ENCODE peak calls at places on chromosomes 7 and 10, in six cellular contexts. One of them, this sample, is unnamed.

GRCh38 chr10:11853468-11853867 is 30.3 kb downstream of the PROSER2 start:
- DNase-seq in NB4: no peak
- DNase-seq in GM12878: no peak
- DNase-seq in A549: peak
- DNase-seq in HepG2: no peak
- DNase-seq in K562: peak
- DNase-seq in this sample: no peak

GRCh38 chr10:87619705-87620104 is 40.0 kb upstream of the PAPSS2 start:
- DNase-seq in NB4: no peak
- DNase-seq in A549: no peak
- DNase-seq in K562: no peak
- DNase-seq in HepG2: peak
- DNase-seq in GM12878: no peak
- DNase-seq in this sample: no peak

GRCh38 chr10:91409869-91410637 is at the start of gene HECTD2:
- DNase-seq in A549: peak
- DNase-seq in HepG2: peak
- DNase-seq in NB4: peak
- DNase-seq in K562: peak
- DNase-seq in GM12878: no peak
- DNase-seq in this sample: peak

GRCh38 chr10:131821378-131822012 is 79.3 kb upstream of the PPP2R2D start:
- DNase-seq in NB4: no peak
- DNase-seq in A549: no peak
- DNase-seq in K562: no peak
- DNase-seq in HepG2: no peak
- DNase-seq in GM12878: no peak
- DNase-seq in this sample: no peak

GRCh38 chr7:5422324-5423271 is 1.0 kb downstream of the TNRC18 start:
- DNase-seq in HepG2: peak
- DNase-seq in K562: peak
- DNase-seq in A549: peak
- DNase-seq in GM12878: no peak
- DNase-seq in NB4: peak
- DNase-seq in this sample: peak

GRCh38 chr7:10973942-10974716 is 457 bp downstream of the PHF14 start:
- DNase-seq in GM12878: no peak
- DNase-seq in A549: peak
- DNase-seq in K562: peak
- DNase-seq in NB4: peak
- DNase-seq in HepG2: peak
- DNase-seq in this sample: peak

GRCh38 chr10:101614957-101615759 is 27.0 kb downstream of the DPCD start:
- DNase-seq in HepG2: no peak
- DNase-seq in A549: no peak
- DNase-seq in NB4: no peak
- DNase-seq in GM12878: no peak
- DNase-seq in K562: no peak
- DNase-seq in this sample: no peak

GRCh38 chr10:100863433-100863832 is 49.3 kb upstream of the SLF2 start:
- DNase-seq in GM12878: no peak
- DNase-seq in NB4: no peak
- DNase-seq in K562: no peak
- DNase-seq in A549: no peak
- DNase-seq in HepG2: no peak
- DNase-seq in this sample: no peak

GRCh38 chr7:77416621-77417371 is 647 bp upstream of the GSAP start:
- DNase-seq in A549: peak
- DNase-seq in NB4: no peak
- DNase-seq in K562: no peak
- DNase-seq in GM12878: no peak
- DNase-seq in HepG2: no peak
- DNase-seq in this sample: peak

GRCh38 chr7:151137841-151138540 is 29.5 kb downstream of the GBX1 start:
- DNase-seq in GM12878: no peak
- DNase-seq in HepG2: no peak
- DNase-seq in K562: no peak
- DNase-seq in NB4: no peak
- DNase-seq in A549: no peak
- DNase-seq in this sample: no peak

GRCh38 chr7:24981544-24981951 is 1.6 kb upstream of the OSBPL3 start:
- DNase-seq in HepG2: no peak
- DNase-seq in K562: no peak
- DNase-seq in A549: peak
- DNase-seq in GM12878: no peak
- DNase-seq in NB4: peak
- DNase-seq in this sample: peak

GRCh38 chr7:52715701-52716100 is 319.7 kb upstream of the POM121L12 start:
- DNase-seq in HepG2: no peak
- DNase-seq in GM12878: no peak
- DNase-seq in A549: no peak
- DNase-seq in NB4: no peak
- DNase-seq in K562: no peak
- DNase-seq in this sample: no peak

GRCh38 chr7:7799138-7799537 is 80.7 kb upstream of the RPA3 start:
- DNase-seq in K562: no peak
- DNase-seq in HepG2: no peak
- DNase-seq in NB4: peak
- DNase-seq in A549: peak
- DNase-seq in GM12878: no peak
- DNase-seq in this sample: peak

GRCh38 chr7:74625446-74625845 is 32.1 kb upstream of the GTF2I start:
- DNase-seq in GM12878: no peak
- DNase-seq in NB4: peak
- DNase-seq in K562: no peak
- DNase-seq in A549: no peak
- DNase-seq in HepG2: peak
- DNase-seq in this sample: peak

GRCh38 chr7:78476851-78477405 is 678.4 kb downstream of the PHTF2 start:
- DNase-seq in K562: no peak
- DNase-seq in GM12878: no peak
- DNase-seq in HepG2: no peak
- DNase-seq in NB4: no peak
- DNase-seq in A549: no peak
- DNase-seq in this sample: no peak

GRCh38 chr7:23811540-23811939 is 101.5 kb downstream of the STK31 start:
- DNase-seq in GM12878: no peak
- DNase-seq in NB4: peak
- DNase-seq in HepG2: peak
- DNase-seq in K562: peak
- DNase-seq in A549: no peak
- DNase-seq in this sample: no peak

GRCh38 chr10:33332183-33333031 is 2.1 kb downstream of the NRP1 start:
- DNase-seq in GM12878: no peak
- DNase-seq in HepG2: no peak
- DNase-seq in K562: no peak
- DNase-seq in NB4: no peak
- DNase-seq in A549: no peak
- DNase-seq in this sample: peak

GRCh38 chr7:94763268-94763667 is 107.3 kb upstream of the SGCE start:
- DNase-seq in NB4: no peak
- DNase-seq in A549: no peak
- DNase-seq in HepG2: no peak
- DNase-seq in K562: no peak
- DNase-seq in GM12878: no peak
- DNase-seq in this sample: peak

GRCh38 chr7:28037220-28038010 is 143.2 kb downstream of the JAZF1 start:
- DNase-seq in A549: peak
- DNase-seq in HepG2: peak
- DNase-seq in K562: peak
- DNase-seq in GM12878: peak
- DNase-seq in NB4: peak
- DNase-seq in this sample: peak

GRCh38 chr7:123329988-123330643 is 130.3 kb upstream of the SLC13A1 start:
- DNase-seq in K562: no peak
- DNase-seq in NB4: no peak
- DNase-seq in GM12878: no peak
- DNase-seq in HepG2: no peak
- DNase-seq in A549: no peak
- DNase-seq in this sample: no peak

GRCh38 chr7:123323689-123324088 is 123.9 kb upstream of the SLC13A1 start:
- DNase-seq in K562: no peak
- DNase-seq in GM12878: no peak
- DNase-seq in HepG2: no peak
- DNase-seq in NB4: no peak
- DNase-seq in A549: no peak
- DNase-seq in this sample: no peak

GRCh38 chr7:123319911-123320310 is 120.1 kb upstream of the SLC13A1 start:
- DNase-seq in GM12878: no peak
- DNase-seq in HepG2: no peak
- DNase-seq in NB4: no peak
- DNase-seq in A549: no peak
- DNase-seq in K562: no peak
- DNase-seq in this sample: no peak

GRCh38 chr7:123327661-123328060 is 127.9 kb upstream of the SLC13A1 start:
- DNase-seq in HepG2: no peak
- DNase-seq in K562: no peak
- DNase-seq in GM12878: no peak
- DNase-seq in A549: no peak
- DNase-seq in NB4: no peak
- DNase-seq in this sample: no peak

DNA sequence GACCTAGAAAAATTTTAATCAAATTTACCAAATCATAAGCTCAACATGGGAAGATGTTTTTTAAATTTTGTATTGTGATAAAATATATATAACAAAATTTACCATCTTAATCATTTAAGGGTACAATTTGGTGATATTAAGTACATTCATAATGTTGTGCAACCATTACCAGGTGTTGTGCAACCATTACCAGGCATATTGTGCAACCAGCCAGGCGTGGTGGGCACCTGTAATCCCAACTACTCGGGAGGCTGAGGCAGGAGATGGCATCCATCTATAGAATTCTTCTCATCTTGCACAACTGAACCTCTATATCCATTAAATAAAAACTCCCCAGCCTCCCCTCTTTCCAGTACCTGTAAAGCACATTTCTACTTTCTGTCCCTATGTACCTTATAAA is 124.5 kb upstream of the SLC13A1 start:
- DNase-seq in HepG2: no peak
- DNase-seq in K562: no peak
- DNase-seq in GM12878: no peak
- DNase-seq in NB4: no peak
- DNase-seq in A549: no peak
- DNase-seq in this sample: no peak
- TF ChIP-seq MYC in HepG2: no peak
- TF ChIP-seq MYC in K562: no peak
- TF ChIP-seq MYC in GM12878: no peak
- TF ChIP-seq MYC in NB4: no peak
- TF ChIP-seq MYC in A549: no peak
- TF ChIP-seq MYC in this sample: no peak

GRCh38 chr10:46230615-46231014 is 56.2 kb upstream of the ANTXRL start:
- DNase-seq in GM12878: no peak
- DNase-seq in K562: no peak
- DNase-seq in HepG2: no peak
- DNase-seq in A549: no peak
- DNase-seq in NB4: no peak
- DNase-seq in this sample: no peak

GRCh38 chr10:46227571-46228075 is 59.2 kb upstream of the ANTXRL start:
- DNase-seq in K562: no peak
- DNase-seq in NB4: no peak
- DNase-seq in GM12878: no peak
- DNase-seq in HepG2: no peak
- DNase-seq in A549: no peak
- DNase-seq in this sample: no peak

GRCh38 chr10:46228076-46229071 is 58.4 kb upstream of the ANTXRL start:
- DNase-seq in HepG2: peak
- DNase-seq in A549: peak
- DNase-seq in GM12878: no peak
- DNase-seq in K562: peak
- DNase-seq in NB4: peak
- DNase-seq in this sample: peak

GRCh38 chr10:46231087-46231486 is 55.7 kb upstream of the ANTXRL start:
- DNase-seq in A549: no peak
- DNase-seq in NB4: no peak
- DNase-seq in HepG2: no peak
- DNase-seq in K562: no peak
- DNase-seq in GM12878: no peak
- DNase-seq in this sample: no peak

DNA sequence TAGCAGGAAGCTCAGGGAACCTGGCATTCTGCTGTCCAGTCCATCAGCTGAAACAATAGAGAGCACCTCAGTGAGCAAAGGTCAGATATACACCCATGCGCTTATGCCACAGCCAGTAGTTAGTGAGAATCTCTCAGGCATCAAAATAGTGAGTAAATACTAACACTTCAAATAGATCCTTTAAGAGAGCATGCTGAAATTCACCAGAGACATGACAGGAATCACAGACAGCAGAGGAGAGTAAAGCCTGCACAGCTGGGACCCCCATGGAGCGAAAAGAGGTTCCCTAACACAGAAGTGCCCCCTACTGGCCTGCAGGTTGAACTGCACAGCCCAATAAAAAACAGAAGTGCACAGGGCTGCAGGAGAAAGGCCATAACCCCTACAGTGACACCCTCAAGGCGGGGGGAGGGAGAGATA is 57.6 kb upstream of the ANTXRL start:
- DNase-seq in NB4: peak
- DNase-seq in A549: peak
- DNase-seq in GM12878: no peak
- DNase-seq in K562: peak
- DNase-seq in HepG2: peak
- DNase-seq in this sample: peak
- TF ChIP-seq CTCF in NB4: peak
- TF ChIP-seq CTCF in A549: peak
- TF ChIP-seq CTCF in GM12878: peak
- TF ChIP-seq CTCF in K562: peak
- TF ChIP-seq CTCF in HepG2: peak
- TF ChIP-seq CTCF in this sample: peak

DNA sequence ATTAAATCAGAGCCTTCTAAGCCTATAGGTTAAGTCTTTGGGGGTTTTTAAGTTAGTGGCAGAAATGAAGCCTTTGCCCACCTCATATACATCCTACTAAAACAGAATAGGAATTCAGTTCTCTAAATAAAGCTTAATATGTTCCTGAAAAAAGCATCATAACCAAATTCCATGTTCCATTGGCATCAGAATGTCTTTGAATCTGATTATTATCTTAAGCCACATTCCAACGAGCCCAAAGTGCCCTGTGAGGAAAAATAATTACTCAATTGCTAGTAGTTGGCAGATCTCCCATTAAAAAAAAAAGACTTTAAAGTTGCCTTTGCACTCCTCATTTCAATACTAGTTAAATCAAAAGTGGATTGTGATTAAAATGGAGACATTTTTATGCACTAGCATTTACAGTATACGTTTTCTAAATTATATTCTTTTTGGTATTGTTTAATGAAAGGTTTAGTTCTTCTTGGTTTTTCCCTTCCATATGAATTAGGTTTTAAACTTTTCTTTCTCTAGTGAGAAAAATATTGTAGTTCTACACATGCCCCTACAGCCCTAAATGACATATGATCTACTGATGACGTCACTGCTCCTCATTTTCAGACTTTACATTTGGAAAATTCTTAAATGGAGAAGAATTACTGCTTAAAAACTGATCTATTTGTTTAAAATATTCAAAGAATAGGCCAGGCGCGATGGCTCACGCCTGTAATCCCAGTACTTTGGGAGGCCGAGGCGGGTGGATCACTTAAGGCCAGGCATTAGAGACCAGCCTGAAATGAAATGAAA is 54.3 kb upstream of the CABCOCO1 start:
- DNase-seq in A549: no peak
- DNase-seq in NB4: no peak
- DNase-seq in HepG2: no peak
- DNase-seq in GM12878: no peak
- DNase-seq in K562: no peak
- DNase-seq in this sample: peak
- TF ChIP-seq MYC in A549: no peak
- TF ChIP-seq MYC in NB4: no peak
- TF ChIP-seq MYC in HepG2: no peak
- TF ChIP-seq MYC in GM12878: no peak
- TF ChIP-seq MYC in K562: no peak
- TF ChIP-seq MYC in this sample: no peak

GRCh38 chr7:36473454-36474282 is 84.0 kb downstream of the ANLN start:
- DNase-seq in A549: peak
- DNase-seq in K562: peak
- DNase-seq in NB4: peak
- DNase-seq in HepG2: peak
- DNase-seq in GM12878: no peak
- DNase-seq in this sample: peak
- TF ChIP-seq CTCF in A549: peak
- TF ChIP-seq CTCF in K562: peak
- TF ChIP-seq CTCF in NB4: peak
- TF ChIP-seq CTCF in HepG2: peak
- TF ChIP-seq CTCF in GM12878: peak
- TF ChIP-seq CTCF in this sample: peak

This sample was measured in endothelial cell of umbilical vein.